ENCODE peak calls at places on chromosomes 6 and 20, in eight cellular contexts. M, L, U, Y, X, K, F and R are unnamed samples.

GRCh38 chr6:44851176-44851575 is 463.7 kb downstream of the CDC5L start:
- DNase-seq in M (peak; percentile 12), L (no peak), U (no peak), Y (peak; percentile 33), X (no peak), K (no peak), F (no peak), R (no peak)

GRCh38 chr6:30889921-30890645 is 5.8 kb downstream of the DDR1 start:
- DNase-seq in M (no peak), L (no peak), U (no peak), Y (no peak), X (no peak), K (no peak), F (peak; percentile 51), R (no peak)

GRCh38 chr20:24984963-24985640 is 7.4 kb downstream of the APMAP start:
- DNase-seq in M (no peak), L (no peak), U (no peak), Y (no peak), X (no peak), K (peak; percentile 48), F (peak; percentile 48), R (no peak)

GRCh38 chr6:111683749-111684267 is 78.1 kb upstream of the TRAF3IP2 start:
- DNase-seq in M (peak; percentile 82), L (no peak), U (no peak), Y (peak; percentile 80), X (no peak), K (no peak), F (no peak), R (peak; percentile 45)

GRCh38 chr20:42987376-42988114 is 202.2 kb downstream of the PTPRT start:
- DNase-seq in M (no peak), L (no peak), U (no peak), Y (no peak), X (no peak), K (no peak), F (no peak), R (no peak)

GRCh38 chr6:117615981-117616961 is 14.0 kb upstream of the GOPC start:
- DNase-seq in M (no peak), L (no peak), U (no peak), Y (peak; percentile 87), X (no peak), K (no peak), F (no peak), R (peak; percentile 24)

GRCh38 chr20:11379257-11380011 is 538.3 kb upstream of the BTBD3 start:
- DNase-seq in M (no peak), L (no peak), U (peak; percentile 57), Y (no peak), X (peak; percentile 70), K (no peak), F (peak; percentile 75), R (no peak)

GRCh38 chr20:32238483-32239425 is 31.1 kb downstream of the POFUT1 start:
- DNase-seq in M (no peak), L (no peak), U (no peak), Y (no peak), X (no peak), K (no peak), F (peak; percentile 23), R (no peak)

GRCh38 chr6:22589118-22589517 is 19.8 kb downstream of the HDGFL1 start:
- DNase-seq in M (no peak), L (no peak), U (no peak), Y (no peak), X (no peak), K (no peak), F (no peak), R (no peak)

GRCh38 chr6:13303668-13304017 is 24.7 kb downstream of the TBC1D7 start:
- DNase-seq in M (peak; percentile 45), L (peak; percentile 10), U (no peak), Y (no peak), X (peak; percentile 91), K (peak; percentile 76), F (peak; percentile 88), R (no peak)

GRCh38 chr6:97176468-97176867 is 106.5 kb downstream of the MMS22L start:
- DNase-seq in M (no peak), L (no peak), U (no peak), Y (no peak), X (no peak), K (no peak), F (no peak), R (no peak)

GRCh38 chr6:32659856-32660595 is 6.4 kb downstream of the HLA-DQB1 start:
- DNase-seq in M (no peak), L (no peak), U (no peak), Y (no peak), X (peak; percentile 63), K (no peak), F (peak; percentile 79), R (no peak)

GRCh38 chr20:46994341-46994740 is 99.7 kb downstream of the EYA2 start:
- DNase-seq in M (no peak), L (no peak), U (no peak), Y (no peak), X (peak; percentile 89), K (no peak), F (peak; percentile 71), R (no peak)

GRCh38 chr6:6878921-6879585 is 228.7 kb upstream of the RREB1 start:
- DNase-seq in M (no peak), L (no peak), U (no peak), Y (no peak), X (no peak), K (no peak), F (no peak), R (no peak)

GRCh38 chr6:166751051-166751595 is 124.1 kb upstream of the RPS6KA2 start:
- DNase-seq in M (no peak), L (no peak), U (peak; percentile 45), Y (no peak), X (peak; percentile 10), K (no peak), F (peak; percentile 91), R (no peak)

GRCh38 chr20:49602370-49603208 is 34.7 kb upstream of the PTGIS start:
- DNase-seq in M (no peak), L (no peak), U (no peak), Y (no peak), X (no peak), K (no peak), F (no peak), R (no peak)

GRCh38 chr6:160147146-160147536 is 25.5 kb downstream of the SLC22A1 start:
- DNase-seq in M (no peak), L (no peak), U (no peak), Y (no peak), X (no peak), K (no peak), F (no peak), R (no peak)

GRCh38 chr6:142421285-142422202 is 119.7 kb downstream of the ADGRG6 start:
- DNase-seq in M (no peak), L (no peak), U (no peak), Y (no peak), X (no peak), K (no peak), F (no peak), R (no peak)

GRCh38 chr6:158142789-158143188 is 25.3 kb downstream of the SERAC1 start:
- DNase-seq in M (peak; percentile 77), L (no peak), U (no peak), Y (peak; percentile 49), X (no peak), K (no peak), F (no peak), R (peak; percentile 46)

GRCh38 chr6:158149641-158150040 is 18.4 kb downstream of the SERAC1 start:
- DNase-seq in M (peak; percentile 67), L (peak; percentile 41), U (no peak), Y (no peak), X (no peak), K (no peak), F (no peak), R (no peak)

GRCh38 chr6:158145940-158146339 is 22.1 kb downstream of the SERAC1 start:
- DNase-seq in M (no peak), L (no peak), U (no peak), Y (no peak), X (no peak), K (no peak), F (no peak), R (no peak)

DNA sequence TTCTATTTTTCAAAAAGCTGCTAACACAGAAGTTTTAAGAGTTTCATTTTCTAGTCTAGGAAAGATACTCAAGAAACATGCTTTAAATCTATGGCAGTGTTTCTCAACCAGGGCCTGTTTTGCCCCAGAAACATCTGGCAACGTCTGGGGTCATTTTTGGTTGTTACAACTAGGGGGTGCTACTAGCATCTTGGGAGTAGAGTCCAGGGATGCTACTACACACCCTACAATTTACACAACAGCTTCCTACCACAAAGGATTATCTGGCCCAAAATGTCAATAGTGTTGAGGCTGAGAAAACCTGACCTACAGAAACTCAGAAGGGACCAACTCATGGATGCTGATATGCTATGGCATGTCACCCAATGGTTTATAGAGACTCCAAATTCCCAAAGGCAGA is 24.4 kb downstream of the SERAC1 start:
- DNase-seq in M (no peak), L (no peak), U (no peak), Y (no peak), X (peak; percentile 11), K (no peak), F (no peak), R (no peak)
- TF ChIP-seq CTCF in M (peak; percentile 2), L (peak; percentile 40), U (peak; percentile 14), Y (peak; percentile 26), X (peak; percentile 33), K (no peak), F (peak; percentile 9), R (no peak)

GRCh38 chr6:126477678-126478077 is 137.8 kb downstream of the CENPW start:
- DNase-seq in M (no peak), L (no peak), U (no peak), Y (no peak), X (peak; percentile 26), K (no peak), F (no peak), R (no peak)
- TF ChIP-seq CTCF in M (no peak), L (no peak), U (no peak), Y (no peak), X (no peak), K (no peak), F (no peak), R (no peak)

DNA sequence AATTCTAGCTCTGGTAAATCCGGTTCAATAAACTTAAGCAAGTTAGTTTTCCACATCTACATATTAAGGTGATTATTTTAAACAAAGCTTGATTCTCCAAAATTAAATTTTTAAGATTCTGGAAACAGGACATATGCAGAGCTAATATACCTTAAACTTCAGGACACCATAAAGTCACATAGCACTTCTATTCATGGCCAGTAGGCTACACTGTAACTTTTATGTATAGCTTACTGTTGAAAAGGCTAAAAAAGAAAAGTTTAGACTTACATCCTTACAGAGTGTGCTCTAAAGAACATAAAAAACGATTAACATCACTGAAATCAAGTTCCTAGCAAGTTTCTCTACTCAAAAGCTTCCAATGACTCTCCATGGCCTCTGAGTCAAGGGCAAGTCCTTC is 224.7 kb downstream of the PTPRK start:
- DNase-seq in M (no peak), L (no peak), U (no peak), Y (no peak), X (no peak), K (no peak), F (no peak), R (no peak)
- TF ChIP-seq CTCF in M (no peak), L (no peak), U (no peak), Y (no peak), X (no peak), K (no peak), F (no peak), R (no peak)

DNA sequence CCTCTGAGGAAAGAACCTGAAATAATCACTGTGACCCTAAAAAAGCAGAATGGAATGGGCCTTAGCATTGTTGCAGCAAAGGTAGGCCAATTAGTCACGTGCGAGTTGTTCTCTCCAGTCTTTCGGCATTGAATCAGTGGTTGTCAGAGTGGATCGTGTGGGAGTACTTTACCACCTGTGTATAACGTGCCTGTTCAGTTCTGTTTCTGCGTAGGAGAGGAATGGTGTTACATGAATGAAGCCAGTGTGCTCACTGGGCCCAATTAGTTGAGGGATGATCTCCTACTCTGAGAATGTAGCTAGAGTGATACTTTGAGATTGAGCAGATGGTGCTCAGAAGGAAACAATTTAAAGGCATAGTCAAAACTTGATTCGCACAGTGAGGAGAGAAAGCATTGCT is 72.5 kb upstream of the KIF25 start:
- DNase-seq in M (peak; percentile 61), L (no peak), U (no peak), Y (no peak), X (no peak), K (no peak), F (no peak), R (peak; percentile 19)
- TF ChIP-seq CTCF in M (no peak), L (no peak), U (no peak), Y (no peak), X (no peak), K (no peak), F (no peak), R (no peak)